ENCODE peak calls at places on chromosomes 5 and 9, in six cellular contexts. X is stomach, C is NCI-H1930, A is NCI-H748 treated with DMSO at 0.1 percent for 48 hours, T is ascending aorta, I is glutamatergic neuron. Y is an unnamed sample.

GRCh38 chr5:8568858-8569257 is 699.9 kb downstream of the MTRR start:
- DNase-seq in C (no peak), T (no peak), I (no peak), A (no peak), X (no peak), Y (no peak)

GRCh38 chr5:92662741-92663140 is 918.3 kb downstream of the NR2F1-AS1 start:
- DNase-seq in C (no peak), T (no peak), X (no peak), A (peak), I (no peak), Y (no peak)

GRCh38 chr9:123604861-123605260 is 248.9 kb downstream of the CRB2 start:
- DNase-seq in T (no peak), I (no peak), A (no peak), C (no peak), X (no peak), Y (no peak)

GRCh38 chr9:38041564-38042267 is 27.3 kb downstream of the SHB start:
- DNase-seq in X (no peak), A (no peak), I (no peak), T (no peak), C (no peak), Y (no peak)

GRCh38 chr5:169717298-169717697 is 80.2 kb downstream of the DOCK2 start:
- DNase-seq in T (no peak), I (no peak), A (no peak), C (no peak), X (no peak), Y (no peak)

GRCh38 chr9:122986010-122986409 is 45.2 kb downstream of the RABGAP1 start:
- DNase-seq in A (no peak), X (no peak), I (no peak), T (no peak), C (no peak), Y (no peak)

GRCh38 chr9:101479337-101480045 is 43.9 kb upstream of the ALDOB start:
- DNase-seq in T (no peak), X (peak), I (no peak), C (no peak), A (no peak), Y (no peak)

GRCh38 chr5:71865665-71866320 is 146.7 kb downstream of the CARTPT start:
- DNase-seq in C (no peak), T (no peak), I (no peak), A (no peak), X (no peak), Y (no peak)

GRCh38 chr9:6733831-6734230 is 23.9 kb upstream of the KDM4C start:
- DNase-seq in A (no peak), I (no peak), C (no peak), X (no peak), T (no peak), Y (no peak)

GRCh38 chr5:130189961-130190360 is 285.7 kb downstream of the CHSY3 start:
- DNase-seq in C (no peak), X (no peak), A (no peak), T (no peak), I (no peak), Y (no peak)

GRCh38 chr9:32701321-32702022 is 66.0 kb upstream of the TAF1L start:
- DNase-seq in A (no peak), C (no peak), I (no peak), X (no peak), T (no peak), Y (no peak)

GRCh38 chr9:113484258-113484730 is 20.8 kb downstream of the RGS3 start:
- DNase-seq in T (no peak), A (no peak), X (peak), I (no peak), C (no peak), Y (peak)

GRCh38 chr9:36037580-36038169 is 962 bp downstream of the RECK start:
- DNase-seq in A (no peak), I (no peak), T (no peak), C (no peak), X (no peak), Y (no peak)

GRCh38 chr9:33443504-33444154 is 3.8 kb downstream of the AQP3 start:
- DNase-seq in X (no peak), I (no peak), T (no peak), C (no peak), A (no peak), Y (no peak)

GRCh38 chr5:76855961-76856360 is 6.1 kb downstream of the S100Z start:
- DNase-seq in T (no peak), I (no peak), X (no peak), A (no peak), C (no peak), Y (no peak)

GRCh38 chr5:124252094-124252750 is 494.2 kb downstream of the ZNF608 start:
- DNase-seq in C (peak), A (peak), X (no peak), I (peak), T (no peak), Y (no peak)

GRCh38 chr9:110443146-110443877 is 105.6 kb upstream of the TXNDC8 start:
- DNase-seq in A (peak), I (peak), X (no peak), T (no peak), C (peak), Y (no peak)

GRCh38 chr5:83608122-83608521 is 112.5 kb downstream of the HAPLN1 start:
- DNase-seq in C (no peak), T (no peak), X (peak), I (peak), A (peak), Y (no peak)

GRCh38 chr5:1183424-1184162 is 17.8 kb upstream of the SLC6A19 start:
- DNase-seq in X (no peak), T (no peak), I (peak), A (no peak), C (no peak), Y (peak)

GRCh38 chr5:36164461-36164860 is 12.6 kb downstream of the SKP2 start:
- DNase-seq in C (no peak), A (no peak), X (no peak), I (no peak), T (no peak), Y (no peak)

GRCh38 chr9:5624655-5625054 is 4.3 kb upstream of the RIC1 start:
- DNase-seq in X (no peak), A (no peak), T (no peak), C (no peak), I (no peak), Y (no peak)

GRCh38 chr9:133952598-133953550 is 39.2 kb downstream of the VAV2 start:
- DNase-seq in A (no peak), X (no peak), C (no peak), I (no peak), T (no peak), Y (peak)

GRCh38 chr9:129012893-129013448 is 15.2 kb downstream of the SH3GLB2 start:
- DNase-seq in T (no peak), X (no peak), A (no peak), I (no peak), C (no peak), Y (no peak)

GRCh38 chr5:32598997-32599549 is 13.7 kb downstream of the SUB1 start:
- DNase-seq in A (no peak), I (no peak), X (no peak), C (no peak), T (no peak), Y (no peak)

GRCh38 chr5:14900661-14901461 is 29.3 kb upstream of the ANKH start:
- DNase-seq in T (no peak), I (no peak), X (no peak), A (no peak), C (no peak), Y (peak)

GRCh38 chr5:84215521-84215920 is 169.2 kb downstream of the EDIL3 start:
- DNase-seq in X (no peak), A (no peak), I (no peak), T (no peak), C (no peak), Y (no peak)

GRCh38 chr5:149543361-149544198 is 7.7 kb downstream of the CSNK1A1 start:
- DNase-seq in A (no peak), T (no peak), C (no peak), X (no peak), I (no peak), Y (no peak)

GRCh38 chr5:1808466-1808865 is 7.3 kb downstream of the NDUFS6 start:
- DNase-seq in X (no peak), T (no peak), I (no peak), A (no peak), C (no peak), Y (no peak)

GRCh38 chr9:88791105-88791805 is 200.0 kb upstream of the S1PR3 start:
- DNase-seq in X (no peak), T (no peak), A (no peak), I (no peak), C (no peak), Y (no peak)

GRCh38 chr9:76394896-76395244 is 644 bp upstream of the RFK start:
- DNase-seq in A (peak), X (peak), C (peak), I (peak), T (peak), Y (peak)

GRCh38 chr5:172837640-172838039 is 3.6 kb downstream of the ERGIC1 start:
- DNase-seq in I (no peak), X (peak), C (no peak), T (no peak), A (peak), Y (peak)

GRCh38 chr5:177338251-177339106 is 13.0 kb downstream of the LMAN2 start:
- DNase-seq in A (no peak), X (no peak), T (no peak), I (no peak), C (no peak), Y (no peak)

GRCh38 chr9:83291196-83291595 is 228.3 kb upstream of the RASEF start:
- DNase-seq in I (no peak), A (no peak), C (no peak), T (no peak), X (no peak), Y (no peak)

GRCh38 chr5:51230336-51230735 is 152.9 kb upstream of the ISL1 start:
- DNase-seq in I (no peak), A (no peak), T (no peak), X (no peak), C (no peak), Y (no peak)

GRCh38 chr5:76736679-76737078 is 20.8 kb downstream of the F2R start:
- DNase-seq in C (no peak), I (no peak), X (no peak), T (no peak), A (no peak), Y (no peak)

GRCh38 chr5:2749514-2750025 is 1.9 kb downstream of the IRX2 start:
- DNase-seq in C (no peak), I (no peak), T (no peak), X (no peak), A (no peak), Y (no peak)

GRCh38 chr5:98631311-98632054 is 142.0 kb upstream of the RGMB start:
- DNase-seq in A (no peak), C (no peak), T (no peak), X (no peak), I (no peak), Y (no peak)

GRCh38 chr5:176319827-176320554 is 41.6 kb downstream of the KIAA1191 start:
- DNase-seq in A (no peak), T (no peak), C (no peak), I (no peak), X (no peak), Y (no peak)

Y was measured in Right ventricle myocardium superior.